ENCODE peak calls at places on chromosomes 2 and 18, in seven cellular contexts. O is GM12865, X is left ventricle myocardium inferior, A is AG10803, N is thyroid gland, Y is AG04450, K is astrocyte of the spinal cord. G is an unnamed sample.

GRCh38 chr18:55998071-55998522 is 410.1 kb upstream of the TCF4 start:
- DNase-seq in Y (no peak), K (peak), O (no peak), N (peak), X (no peak), A (peak), G (peak)

GRCh38 chr2:188884051-188884450 is 90.1 kb upstream of the COL3A1 start:
- DNase-seq in X (no peak), O (no peak), Y (peak), A (peak), N (no peak), K (peak), G (peak)

GRCh38 chr2:181138816-181139215 is 158.4 kb downstream of the UBE2E3 start:
- DNase-seq in Y (no peak), A (no peak), X (no peak), N (no peak), K (peak), O (no peak), G (peak)

GRCh38 chr18:22345733-22346132 is 72.0 kb downstream of the CTAGE1 start:
- DNase-seq in Y (no peak), A (peak), X (no peak), N (peak), O (peak), K (no peak), G (peak)

GRCh38 chr2:118121101-118121500 is 32.8 kb downstream of the INSIG2 start:
- DNase-seq in O (no peak), K (no peak), N (no peak), X (no peak), Y (no peak), A (no peak), G (no peak)

GRCh38 chr2:38446972-38447561 is 70.0 kb upstream of the ATL2 start:
- DNase-seq in K (no peak), X (no peak), A (no peak), Y (no peak), O (no peak), N (peak), G (no peak)

GRCh38 chr2:101696272-101697123 is 1.0 kb upstream of the MAP4K4 start:
- DNase-seq in N (peak), K (peak), Y (no peak), A (peak), O (no peak), X (no peak), G (no peak)

GRCh38 chr2:162750033-162750432 is 88.5 kb downstream of the KCNH7 start:
- DNase-seq in Y (no peak), X (no peak), N (no peak), A (no peak), O (no peak), K (no peak), G (no peak)

GRCh38 chr2:86039178-86039962 is 66.3 kb downstream of the POLR1A start:
- DNase-seq in O (no peak), Y (no peak), K (no peak), N (no peak), A (no peak), X (no peak), G (no peak)

GRCh38 chr2:238128061-238129040 is 10.1 kb upstream of the KLHL30 start:
- DNase-seq in O (no peak), N (no peak), Y (no peak), K (no peak), X (no peak), A (no peak), G (no peak)

GRCh38 chr18:45938488-45938935 is 28.6 kb downstream of the EPG5 start:
- DNase-seq in X (no peak), O (peak), Y (no peak), K (no peak), N (no peak), A (no peak), G (no peak)

GRCh38 chr18:39863916-39864315 is 2091.1 kb upstream of the PIK3C3 start:
- DNase-seq in Y (no peak), K (no peak), O (no peak), N (peak), A (no peak), X (no peak), G (no peak)

GRCh38 chr2:183079335-183079775 is 808 bp downstream of the DUSP19 start:
- DNase-seq in Y (no peak), K (no peak), N (no peak), A (peak), X (no peak), O (no peak), G (peak)

GRCh38 chr2:232332940-232333259 is 45.7 kb upstream of the ALPP start:
- DNase-seq in A (no peak), Y (no peak), K (no peak), X (no peak), O (no peak), N (no peak), G (no peak)

GRCh38 chr2:222302178-222303018 is 3.6 kb upstream of the PAX3 start:
- DNase-seq in O (no peak), Y (no peak), X (no peak), K (peak), N (peak), A (no peak), G (no peak)

GRCh38 chr18:75226301-75226955 is 15.8 kb downstream of the TSHZ1 start:
- DNase-seq in O (no peak), K (peak), X (no peak), N (no peak), Y (no peak), A (no peak), G (no peak)

GRCh38 chr2:33372940-33373553 is 103.4 kb upstream of the RASGRP3 start:
- DNase-seq in X (no peak), K (peak), A (no peak), O (peak), Y (no peak), N (no peak), G (peak)

GRCh38 chr2:54697934-54698333 is 25.5 kb upstream of the EML6 start:
- DNase-seq in K (no peak), Y (no peak), X (no peak), N (no peak), O (no peak), A (no peak), G (no peak)

GRCh38 chr18:44453505-44453904 is 227.2 kb upstream of the SETBP1 start:
- DNase-seq in K (peak), X (no peak), N (no peak), O (no peak), A (peak), Y (no peak), G (no peak)

GRCh38 chr2:217430916-217431576 is 571.2 kb upstream of the TNP1 start:
- DNase-seq in Y (no peak), X (no peak), N (no peak), A (peak), K (peak), O (no peak), G (peak)

GRCh38 chr2:165161510-165161909 is 42.3 kb downstream of the SCN3A start:
- DNase-seq in O (no peak), X (no peak), A (peak), Y (peak), N (no peak), K (peak), G (peak)

GRCh38 chr2:30776831-30777652 is 30.2 kb downstream of the CAPN13 start:
- DNase-seq in X (no peak), A (no peak), N (peak), Y (no peak), O (no peak), K (no peak), G (no peak)

GRCh38 chr2:235043762-235044500 is 92.1 kb downstream of the SH3BP4 start:
- DNase-seq in Y (no peak), K (no peak), O (no peak), A (no peak), X (no peak), N (no peak), G (no peak)

GRCh38 chr2:19746611-19747309 is 155.0 kb downstream of the TTC32 start:
- DNase-seq in K (peak), Y (no peak), O (peak), A (no peak), X (no peak), N (no peak), G (peak)

GRCh38 chr2:128416366-128416765 is 97.7 kb upstream of the HS6ST1 start:
- DNase-seq in O (no peak), N (no peak), X (no peak), Y (no peak), A (no peak), K (no peak), G (no peak)
- TF ChIP-seq CTCF in O (no peak), N (no peak), X (no peak), Y (no peak), A (no peak), K (no peak), G (no peak)

DNA sequence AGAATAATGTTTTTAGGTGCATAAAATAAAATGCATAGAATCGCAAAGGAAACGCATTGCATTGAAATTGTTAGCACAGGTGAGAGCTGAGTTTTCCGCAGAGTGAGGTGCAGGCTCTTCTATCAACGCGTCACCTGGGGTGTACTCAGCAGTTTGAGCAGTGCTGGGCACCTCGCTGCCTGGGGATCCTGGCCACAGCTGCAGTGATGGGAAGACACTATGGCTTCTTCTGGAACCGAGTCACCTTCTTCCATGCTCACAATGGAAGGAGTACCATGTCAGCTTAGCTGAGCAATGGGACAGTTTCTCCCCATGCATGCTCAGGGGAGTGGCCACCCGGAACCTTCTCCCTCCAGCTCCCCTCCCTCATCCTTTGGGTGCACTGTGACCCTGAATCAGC is 95.4 kb upstream of the OTOS start:
- DNase-seq in A (no peak), X (no peak), O (no peak), N (no peak), K (no peak), Y (no peak), G (no peak)
- H3K4me3 ChIP-seq in A (no peak), X (no peak), O (no peak), N (no peak), K (no peak), Y (no peak), G (no peak)

DNA sequence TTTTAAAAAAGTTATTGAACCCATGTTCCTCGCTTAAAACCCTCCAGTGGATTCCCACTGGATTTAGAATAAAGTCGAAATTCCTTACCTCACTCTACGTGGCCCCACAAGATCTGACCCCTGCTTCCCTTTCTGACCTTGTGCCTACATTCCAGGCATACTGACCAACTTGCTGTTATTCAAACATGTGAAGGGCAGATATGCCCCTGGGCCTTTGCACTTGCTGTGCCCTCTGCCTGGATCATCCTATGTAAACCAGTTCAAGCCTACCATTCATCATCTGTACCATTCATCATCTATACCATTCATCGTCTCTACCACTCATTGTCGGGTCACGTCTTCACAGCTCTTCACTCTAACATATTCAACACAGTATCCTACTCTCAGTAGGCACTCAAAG is 41.3 kb upstream of the LPIN2 start:
- DNase-seq in O (no peak), N (no peak), A (no peak), K (no peak), Y (no peak), X (no peak), G (no peak)
- TF ChIP-seq CTCF in O (no peak), N (no peak), A (no peak), K (no peak), Y (no peak), X (no peak), G (no peak)

GRCh38 chr2:226184940-226185575 is 614.6 kb downstream of the IRS1 start:
- DNase-seq in X (peak), K (peak), O (no peak), Y (peak), A (peak), N (no peak), G (peak)
- H3K4me3 ChIP-seq in X (no peak), K (no peak), O (no peak), Y (peak), A (peak), N (no peak), G (peak)

GRCh38 chr2:99442837-99443236 is 47.0 kb downstream of the REV1 start:
- DNase-seq in A (peak), X (no peak), N (no peak), K (no peak), O (no peak), Y (no peak), G (peak)
- TF ChIP-seq CTCF in A (peak), X (peak), N (no peak), K (no peak), O (no peak), Y (peak), G (peak)

DNA sequence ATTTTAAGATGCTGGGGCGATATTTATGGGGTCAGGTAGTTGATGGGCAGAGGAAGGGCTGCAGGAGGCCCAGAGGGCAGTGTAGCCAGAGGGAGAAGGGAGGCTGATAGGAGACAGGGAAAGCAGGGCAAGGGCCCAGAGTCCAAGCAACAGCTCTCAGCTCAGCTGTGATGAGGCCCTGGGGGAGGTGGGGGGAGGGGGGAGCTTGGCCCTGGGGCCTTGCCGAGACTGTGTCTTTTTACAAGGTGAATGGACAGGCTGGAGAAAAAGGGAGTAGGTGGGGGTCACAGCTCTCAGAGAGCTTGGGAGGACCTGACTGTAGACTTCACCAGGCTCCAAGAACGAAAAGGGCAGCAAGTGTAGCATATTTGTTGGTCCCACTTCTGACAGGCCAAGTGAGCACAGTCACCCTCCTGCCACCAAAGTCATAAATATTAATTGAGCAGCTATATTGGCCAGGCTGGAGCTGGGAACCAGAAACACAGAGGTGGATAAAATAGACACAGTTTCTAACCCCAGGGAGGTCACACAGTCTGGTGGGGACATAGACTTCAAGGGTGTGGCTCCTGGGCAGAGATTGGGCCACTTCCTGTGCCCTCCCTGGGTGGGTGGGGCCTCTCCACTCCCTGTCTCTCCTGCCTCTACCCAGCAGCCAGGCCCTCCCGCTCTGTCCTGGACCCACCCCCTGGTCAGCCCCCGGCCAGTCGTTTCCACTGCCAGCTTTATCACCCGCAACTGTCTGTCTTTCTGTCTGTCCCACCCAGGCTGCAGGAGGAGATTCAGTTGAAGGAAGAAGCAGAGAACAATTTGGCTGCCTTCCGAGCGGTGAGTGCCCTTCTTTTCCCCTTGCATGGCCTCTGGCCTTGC is 1.4 kb downstream of the DES start:
- DNase-seq in A (no peak), X (peak), O (no peak), N (no peak), K (no peak), Y (no peak), G (no peak)
- H3K4me3 ChIP-seq in A (no peak), X (peak), O (no peak), N (no peak), K (no peak), Y (no peak), G (no peak)

G was measured in fibroblast of the aortic adventitia.